ENCODE peak calls at places on chromosomes 6 and 20, in five cellular contexts. Q is HEK293T, N is kidney tubule cell, Z is neural progenitor cell, O is DMS153. R is an unnamed sample.

GRCh38 chr20:4073852-4074741 is 58.7 kb upstream of the RNF24 start:
- DNase-seq in Q (peak), N (no peak), Z (no peak), O (no peak), R (no peak)

GRCh38 chr6:142187209-142187608 is 40.1 kb downstream of the VTA1 start:
- DNase-seq in Q (peak), N (no peak), Z (no peak), O (peak), R (no peak)

GRCh38 chr20:24949756-24950127 is 673 bp downstream of the CST7 start:
- DNase-seq in Q (no peak), N (no peak), Z (no peak), O (no peak), R (no peak)

GRCh38 chr6:108353853-108354252 is 59.0 kb downstream of the AFG1L start:
- DNase-seq in Q (no peak), N (peak), Z (no peak), O (no peak), R (no peak)

GRCh38 chr6:33571637-33572316 is 8.3 kb downstream of the BAK1 start:
- DNase-seq in Q (no peak), N (no peak), Z (no peak), O (no peak), R (no peak)

GRCh38 chr6:3334579-3334978 is 75.8 kb downstream of the PSMG4 start:
- DNase-seq in Q (no peak), N (no peak), Z (no peak), O (peak), R (peak)

GRCh38 chr6:42158011-42158410 is 15.2 kb upstream of the GUCA1A start:
- DNase-seq in Q (no peak), N (peak), Z (no peak), O (no peak), R (no peak)

GRCh38 chr20:833450-834150 is at the start of gene FAM110A:
- DNase-seq in Q (peak), N (peak), Z (peak), O (peak), R (peak)

GRCh38 chr6:3144571-3144970 is 12.8 kb downstream of the TUBB2A start:
- DNase-seq in Q (no peak), N (no peak), Z (no peak), O (no peak), R (no peak)